ENCODE peak calls at places on chromosomes 3 and 15, in nine cellular contexts. One of them, this sample, is unnamed.

GRCh38 chr3:196976891-196977420 is 8.3 kb upstream of the PIGZ start:
- DNase-seq in activated naive CD4-positive, alpha-beta T cell: no peak
- DNase-seq in T-helper 9 cell: no peak
- DNase-seq in astrocyte of the spinal cord: no peak
- DNase-seq in brain microvascular endothelial cell: no peak
- DNase-seq in left ventricle myocardium inferior: no peak
- DNase-seq in WTC11: no peak
- DNase-seq in stromal cell of bone marrow: no peak
- DNase-seq in body of pancreas: no peak
- DNase-seq in this sample: no peak

GRCh38 chr3:73073091-73073707 is 11.7 kb downstream of the EBLN2 start:
- DNase-seq in stromal cell of bone marrow: no peak
- DNase-seq in T-helper 9 cell: no peak
- DNase-seq in astrocyte of the spinal cord: no peak
- DNase-seq in left ventricle myocardium inferior: no peak
- DNase-seq in brain microvascular endothelial cell: peak
- DNase-seq in body of pancreas: no peak
- DNase-seq in activated naive CD4-positive, alpha-beta T cell: no peak
- DNase-seq in WTC11: no peak
- DNase-seq in this sample: no peak

GRCh38 chr3:30455840-30456239 is 150.6 kb upstream of the TGFBR2 start:
- DNase-seq in left ventricle myocardium inferior: peak
- DNase-seq in WTC11: no peak
- DNase-seq in activated naive CD4-positive, alpha-beta T cell: no peak
- DNase-seq in T-helper 9 cell: no peak
- DNase-seq in body of pancreas: peak
- DNase-seq in astrocyte of the spinal cord: no peak
- DNase-seq in brain microvascular endothelial cell: no peak
- DNase-seq in stromal cell of bone marrow: peak
- DNase-seq in this sample: no peak

GRCh38 chr3:101020616-101021015 is 27.4 kb upstream of the ABI3BP start:
- DNase-seq in activated naive CD4-positive, alpha-beta T cell: no peak
- DNase-seq in brain microvascular endothelial cell: peak
- DNase-seq in astrocyte of the spinal cord: peak
- DNase-seq in left ventricle myocardium inferior: no peak
- DNase-seq in WTC11: no peak
- DNase-seq in T-helper 9 cell: no peak
- DNase-seq in stromal cell of bone marrow: no peak
- DNase-seq in body of pancreas: no peak
- DNase-seq in this sample: no peak

GRCh38 chr15:73802336-73803105 is 49.4 kb upstream of the INSYN1 start:
- DNase-seq in body of pancreas: no peak
- DNase-seq in T-helper 9 cell: no peak
- DNase-seq in astrocyte of the spinal cord: no peak
- DNase-seq in brain microvascular endothelial cell: no peak
- DNase-seq in WTC11: no peak
- DNase-seq in activated naive CD4-positive, alpha-beta T cell: no peak
- DNase-seq in left ventricle myocardium inferior: peak
- DNase-seq in stromal cell of bone marrow: no peak
- DNase-seq in this sample: no peak

GRCh38 chr15:69132935-69133861 is 27.2 kb upstream of the GLCE start:
- DNase-seq in brain microvascular endothelial cell: no peak
- DNase-seq in body of pancreas: no peak
- DNase-seq in stromal cell of bone marrow: no peak
- DNase-seq in T-helper 9 cell: no peak
- DNase-seq in left ventricle myocardium inferior: no peak
- DNase-seq in activated naive CD4-positive, alpha-beta T cell: no peak
- DNase-seq in astrocyte of the spinal cord: no peak
- DNase-seq in WTC11: no peak
- DNase-seq in this sample: no peak

GRCh38 chr3:52345521-52346110 is 29.5 kb downstream of the DNAH1 start:
- DNase-seq in WTC11: no peak
- DNase-seq in activated naive CD4-positive, alpha-beta T cell: no peak
- DNase-seq in body of pancreas: no peak
- DNase-seq in astrocyte of the spinal cord: no peak
- DNase-seq in stromal cell of bone marrow: peak
- DNase-seq in brain microvascular endothelial cell: no peak
- DNase-seq in T-helper 9 cell: no peak
- DNase-seq in left ventricle myocardium inferior: no peak
- DNase-seq in this sample: no peak

GRCh38 chr3:122299872-122300460 is 25.1 kb upstream of the CSTA start:
- DNase-seq in WTC11: peak
- DNase-seq in brain microvascular endothelial cell: peak
- DNase-seq in activated naive CD4-positive, alpha-beta T cell: no peak
- DNase-seq in T-helper 9 cell: peak
- DNase-seq in astrocyte of the spinal cord: peak
- DNase-seq in left ventricle myocardium inferior: no peak
- DNase-seq in stromal cell of bone marrow: no peak
- DNase-seq in body of pancreas: peak
- DNase-seq in this sample: peak

GRCh38 chr15:98856540-98856907 is 151.1 kb downstream of the PGPEP1L start:
- DNase-seq in astrocyte of the spinal cord: peak
- DNase-seq in left ventricle myocardium inferior: no peak
- DNase-seq in T-helper 9 cell: no peak
- DNase-seq in stromal cell of bone marrow: peak
- DNase-seq in body of pancreas: no peak
- DNase-seq in brain microvascular endothelial cell: peak
- DNase-seq in WTC11: no peak
- DNase-seq in activated naive CD4-positive, alpha-beta T cell: no peak
- DNase-seq in this sample: no peak

GRCh38 chr15:90211440-90212168 is 10.5 kb downstream of the SEMA4B start:
- DNase-seq in body of pancreas: peak
- DNase-seq in activated naive CD4-positive, alpha-beta T cell: no peak
- DNase-seq in T-helper 9 cell: no peak
- DNase-seq in WTC11: no peak
- DNase-seq in brain microvascular endothelial cell: peak
- DNase-seq in stromal cell of bone marrow: no peak
- DNase-seq in astrocyte of the spinal cord: peak
- DNase-seq in left ventricle myocardium inferior: no peak
- DNase-seq in this sample: no peak

GRCh38 chr15:25739687-25740121 is 123.4 kb downstream of the ATP10A start:
- DNase-seq in T-helper 9 cell: no peak
- DNase-seq in astrocyte of the spinal cord: peak
- DNase-seq in body of pancreas: no peak
- DNase-seq in stromal cell of bone marrow: no peak
- DNase-seq in activated naive CD4-positive, alpha-beta T cell: peak
- DNase-seq in brain microvascular endothelial cell: peak
- DNase-seq in WTC11: peak
- DNase-seq in left ventricle myocardium inferior: no peak
- DNase-seq in this sample: no peak

GRCh38 chr15:57272770-57273357 is 103.4 kb upstream of the CGNL1 start:
- DNase-seq in astrocyte of the spinal cord: no peak
- DNase-seq in T-helper 9 cell: no peak
- DNase-seq in brain microvascular endothelial cell: no peak
- DNase-seq in left ventricle myocardium inferior: no peak
- DNase-seq in activated naive CD4-positive, alpha-beta T cell: no peak
- DNase-seq in WTC11: no peak
- DNase-seq in body of pancreas: no peak
- DNase-seq in stromal cell of bone marrow: no peak
- DNase-seq in this sample: no peak

GRCh38 chr3:197242784-197243432 is 55.5 kb downstream of the DLG1 start:
- DNase-seq in brain microvascular endothelial cell: no peak
- DNase-seq in WTC11: no peak
- DNase-seq in stromal cell of bone marrow: no peak
- DNase-seq in left ventricle myocardium inferior: no peak
- DNase-seq in T-helper 9 cell: no peak
- DNase-seq in astrocyte of the spinal cord: no peak
- DNase-seq in body of pancreas: no peak
- DNase-seq in activated naive CD4-positive, alpha-beta T cell: no peak
- DNase-seq in this sample: no peak

GRCh38 chr3:14508966-14509795 is 31.0 kb downstream of the GRIP2 start:
- DNase-seq in stromal cell of bone marrow: no peak
- DNase-seq in astrocyte of the spinal cord: no peak
- DNase-seq in body of pancreas: peak
- DNase-seq in brain microvascular endothelial cell: peak
- DNase-seq in activated naive CD4-positive, alpha-beta T cell: peak
- DNase-seq in left ventricle myocardium inferior: peak
- DNase-seq in WTC11: peak
- DNase-seq in T-helper 9 cell: peak
- DNase-seq in this sample: peak

GRCh38 chr3:196995027-196995426 is 26.4 kb upstream of the PIGZ start:
- DNase-seq in body of pancreas: no peak
- DNase-seq in left ventricle myocardium inferior: no peak
- DNase-seq in activated naive CD4-positive, alpha-beta T cell: no peak
- DNase-seq in stromal cell of bone marrow: no peak
- DNase-seq in brain microvascular endothelial cell: no peak
- DNase-seq in T-helper 9 cell: no peak
- DNase-seq in WTC11: no peak
- DNase-seq in astrocyte of the spinal cord: no peak
- DNase-seq in this sample: no peak

GRCh38 chr15:35440265-35440664 is 105.7 kb downstream of the DPH6 start:
- DNase-seq in T-helper 9 cell: no peak
- DNase-seq in stromal cell of bone marrow: no peak
- DNase-seq in activated naive CD4-positive, alpha-beta T cell: no peak
- DNase-seq in brain microvascular endothelial cell: no peak
- DNase-seq in WTC11: no peak
- DNase-seq in body of pancreas: no peak
- DNase-seq in left ventricle myocardium inferior: no peak
- DNase-seq in astrocyte of the spinal cord: no peak
- DNase-seq in this sample: no peak

GRCh38 chr15:25268166-25268565 is 170.7 kb downstream of the UBE3A start:
- DNase-seq in brain microvascular endothelial cell: no peak
- DNase-seq in T-helper 9 cell: no peak
- DNase-seq in activated naive CD4-positive, alpha-beta T cell: no peak
- DNase-seq in left ventricle myocardium inferior: no peak
- DNase-seq in stromal cell of bone marrow: no peak
- DNase-seq in WTC11: no peak
- DNase-seq in astrocyte of the spinal cord: no peak
- DNase-seq in body of pancreas: no peak
- DNase-seq in this sample: peak

GRCh38 chr3:184129012-184129411 is 6.1 kb upstream of the EIF2B5 start:
- DNase-seq in left ventricle myocardium inferior: no peak
- DNase-seq in WTC11: peak
- DNase-seq in stromal cell of bone marrow: peak
- DNase-seq in body of pancreas: peak
- DNase-seq in brain microvascular endothelial cell: peak
- DNase-seq in astrocyte of the spinal cord: peak
- DNase-seq in T-helper 9 cell: no peak
- DNase-seq in activated naive CD4-positive, alpha-beta T cell: no peak
- DNase-seq in this sample: peak

GRCh38 chr3:39990532-39990931 is 181.1 kb downstream of the MYRIP start:
- DNase-seq in left ventricle myocardium inferior: no peak
- DNase-seq in WTC11: peak
- DNase-seq in body of pancreas: peak
- DNase-seq in astrocyte of the spinal cord: peak
- DNase-seq in T-helper 9 cell: no peak
- DNase-seq in brain microvascular endothelial cell: peak
- DNase-seq in stromal cell of bone marrow: peak
- DNase-seq in activated naive CD4-positive, alpha-beta T cell: no peak
- DNase-seq in this sample: peak

GRCh38 chr15:31384568-31384967 is 57.9 kb downstream of the KLF13 start:
- DNase-seq in body of pancreas: no peak
- DNase-seq in WTC11: no peak
- DNase-seq in astrocyte of the spinal cord: no peak
- DNase-seq in activated naive CD4-positive, alpha-beta T cell: no peak
- DNase-seq in brain microvascular endothelial cell: no peak
- DNase-seq in left ventricle myocardium inferior: no peak
- DNase-seq in T-helper 9 cell: no peak
- DNase-seq in stromal cell of bone marrow: no peak
- DNase-seq in this sample: no peak

GRCh38 chr3:197458179-197458707 is 97.5 kb downstream of the BDH1 start:
- DNase-seq in astrocyte of the spinal cord: no peak
- DNase-seq in body of pancreas: peak
- DNase-seq in activated naive CD4-positive, alpha-beta T cell: no peak
- DNase-seq in WTC11: no peak
- DNase-seq in brain microvascular endothelial cell: no peak
- DNase-seq in left ventricle myocardium inferior: no peak
- DNase-seq in T-helper 9 cell: peak
- DNase-seq in stromal cell of bone marrow: no peak
- DNase-seq in this sample: no peak

GRCh38 chr15:29539736-29540135 is 270.1 kb upstream of the NSMCE3 start:
- DNase-seq in body of pancreas: no peak
- DNase-seq in WTC11: no peak
- DNase-seq in left ventricle myocardium inferior: no peak
- DNase-seq in stromal cell of bone marrow: no peak
- DNase-seq in astrocyte of the spinal cord: no peak
- DNase-seq in T-helper 9 cell: no peak
- DNase-seq in brain microvascular endothelial cell: no peak
- DNase-seq in activated naive CD4-positive, alpha-beta T cell: no peak
- DNase-seq in this sample: no peak

GRCh38 chr3:53161820-53162671 is 1.0 kb downstream of the PRKCD start:
- DNase-seq in stromal cell of bone marrow: no peak
- DNase-seq in WTC11: peak
- DNase-seq in T-helper 9 cell: peak
- DNase-seq in body of pancreas: peak
- DNase-seq in astrocyte of the spinal cord: peak
- DNase-seq in brain microvascular endothelial cell: no peak
- DNase-seq in left ventricle myocardium inferior: peak
- DNase-seq in activated naive CD4-positive, alpha-beta T cell: peak
- DNase-seq in this sample: peak

GRCh38 chr3:24060055-24060454 is 115.0 kb downstream of the NR1D2 start:
- DNase-seq in left ventricle myocardium inferior: no peak
- DNase-seq in WTC11: peak
- DNase-seq in stromal cell of bone marrow: peak
- DNase-seq in body of pancreas: peak
- DNase-seq in T-helper 9 cell: no peak
- DNase-seq in brain microvascular endothelial cell: peak
- DNase-seq in activated naive CD4-positive, alpha-beta T cell: no peak
- DNase-seq in astrocyte of the spinal cord: peak
- DNase-seq in this sample: no peak

GRCh38 chr3:1723726-1724125 is 374.9 kb upstream of the CNTN4 start:
- DNase-seq in WTC11: no peak
- DNase-seq in body of pancreas: no peak
- DNase-seq in stromal cell of bone marrow: no peak
- DNase-seq in left ventricle myocardium inferior: no peak
- DNase-seq in astrocyte of the spinal cord: no peak
- DNase-seq in brain microvascular endothelial cell: no peak
- DNase-seq in activated naive CD4-positive, alpha-beta T cell: no peak
- DNase-seq in T-helper 9 cell: no peak
- DNase-seq in this sample: no peak

GRCh38 chr15:28184166-28184565 is 85.1 kb upstream of the OCA2 start:
- DNase-seq in left ventricle myocardium inferior: no peak
- DNase-seq in body of pancreas: no peak
- DNase-seq in activated naive CD4-positive, alpha-beta T cell: no peak
- DNase-seq in T-helper 9 cell: no peak
- DNase-seq in WTC11: no peak
- DNase-seq in brain microvascular endothelial cell: no peak
- DNase-seq in astrocyte of the spinal cord: peak
- DNase-seq in stromal cell of bone marrow: no peak
- DNase-seq in this sample: no peak

GRCh38 chr3:195405646-195406045 is 37.2 kb downstream of the ACAP2 start:
- DNase-seq in body of pancreas: no peak
- DNase-seq in stromal cell of bone marrow: no peak
- DNase-seq in activated naive CD4-positive, alpha-beta T cell: no peak
- DNase-seq in T-helper 9 cell: no peak
- DNase-seq in brain microvascular endothelial cell: no peak
- DNase-seq in WTC11: no peak
- DNase-seq in astrocyte of the spinal cord: no peak
- DNase-seq in left ventricle myocardium inferior: no peak
- DNase-seq in this sample: no peak